ENCODE peak calls at places on chromosomes 2 and 18, in eight cellular contexts. O, T, R, U, A, E, K and L are unnamed samples. For H3K9me3, the result is how much of the 10 kb centered on the place peaks cover.

GRCh38 chr2:60808330-60808801 is 52.3 kb downstream of the PAPOLG start:
- DNase-seq in O (no peak), T (peak), R (no peak), U (peak), A (no peak), E (peak), K (no peak), L (no peak)

GRCh38 chr18:69817335-69817935 is 130.2 kb downstream of the CD226 start:
- DNase-seq in O (no peak), T (no peak), R (no peak), U (no peak), A (no peak), E (no peak), K (no peak), L (no peak)

GRCh38 chr18:67509711-67510110 is 6.8 kb downstream of the DSEL start:
- DNase-seq in O (no peak), T (no peak), R (no peak), U (no peak), A (no peak), E (no peak), K (no peak), L (no peak)

GRCh38 chr2:26801342-26801741 is 15.5 kb downstream of the CENPA start:
- DNase-seq in O (no peak), T (no peak), R (no peak), U (no peak), A (no peak), E (no peak), K (no peak), L (no peak)

GRCh38 chr2:127586136-127586535 is 50.7 kb downstream of the MYO7B start:
- DNase-seq in O (no peak), T (no peak), R (no peak), U (no peak), A (no peak), E (no peak), K (no peak), L (no peak)

GRCh38 chr18:51520676-51521180 is 323.2 kb upstream of the MEX3C start:
- DNase-seq in O (no peak), T (no peak), R (no peak), U (no peak), A (no peak), E (no peak), K (no peak), L (no peak)

GRCh38 chr2:118861741-118862140 is 14.3 kb upstream of the EN1 start:
- DNase-seq in O (no peak), T (no peak), R (no peak), U (no peak), A (no peak), E (no peak), K (no peak), L (no peak)

GRCh38 chr18:48412339-48412929 is 3.3 kb upstream of the ZBTB7C start:
- DNase-seq in O (no peak), T (peak), R (no peak), U (no peak), A (peak), E (no peak), K (peak), L (no peak)

GRCh38 chr2:110638976-110639695 is 38.7 kb downstream of the BUB1 start:
- DNase-seq in O (no peak), T (no peak), R (no peak), U (no peak), A (peak), E (no peak), K (no peak), L (no peak)

GRCh38 chr2:176669398-176670174 is 400.3 kb downstream of the MTX2 start:
- DNase-seq in O (no peak), T (no peak), R (no peak), U (no peak), A (peak), E (no peak), K (no peak), L (no peak)

GRCh38 chr2:226985227-226985946 is 149.5 kb downstream of the RHBDD1 start:
- DNase-seq in O (no peak), T (peak), R (peak), U (no peak), A (peak), E (no peak), K (peak), L (no peak)
- TF ChIP-seq POLR2AphosphoS5 in O (peak), T (no peak), R (no peak), U (no peak), A (no peak), E (no peak), K (peak), L (no peak)

GRCh38 chr2:86224645-86225355 is 25.5 kb downstream of the MRPL35 start:
- DNase-seq in O (no peak), T (no peak), R (no peak), U (no peak), A (no peak), E (no peak), K (no peak), L (no peak)

GRCh38 chr2:86226780-86227520 is 27.7 kb downstream of the MRPL35 start:
- DNase-seq in O (no peak), T (no peak), R (no peak), U (no peak), A (no peak), E (no peak), K (no peak), L (no peak)

GRCh38 chr2:86226069-86226468 is 26.8 kb downstream of the MRPL35 start:
- DNase-seq in O (no peak), T (no peak), R (no peak), U (no peak), A (no peak), E (no peak), K (no peak), L (no peak)

GRCh38 chr2:86223682-86224560 is 24.7 kb downstream of the MRPL35 start:
- DNase-seq in O (peak), T (no peak), R (no peak), U (no peak), A (no peak), E (no peak), K (no peak), L (no peak)

GRCh38 chr2:86225581-86225980 is 26.3 kb downstream of the MRPL35 start:
- DNase-seq in O (peak), T (no peak), R (no peak), U (no peak), A (peak), E (no peak), K (peak), L (peak)
- TF ChIP-seq CTCF in O (no peak), T (no peak), R (no peak), U (no peak), A (peak), E (no peak), K (no peak), L (no peak)

DNA sequence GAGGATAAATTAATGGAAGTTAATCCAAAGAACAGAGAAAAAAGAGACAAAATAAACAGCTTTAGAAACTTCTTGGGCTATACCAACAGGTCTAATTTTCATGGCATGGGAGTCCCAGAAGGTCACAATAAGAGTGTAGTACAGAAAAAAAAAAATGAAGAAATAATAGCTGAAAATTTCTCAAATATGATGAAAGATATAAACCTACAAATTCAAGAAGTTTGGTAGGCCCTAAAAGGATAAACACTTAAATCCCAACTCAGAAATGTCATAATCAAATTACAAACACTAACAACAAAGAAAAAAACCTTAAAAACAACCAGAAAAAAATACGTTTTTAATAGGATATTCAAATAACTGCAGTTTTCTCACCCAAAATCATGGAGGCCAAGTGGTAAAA is 229.3 kb upstream of the ZEB2 start:
- DNase-seq in O (no peak), T (no peak), R (no peak), U (no peak), A (no peak), E (no peak), K (no peak), L (no peak)
- H3K9me3 ChIP-seq in O (under half), T (under half), R (under half), U (under half), A (under half), E (under half), K (under half), L (under half)

DNA sequence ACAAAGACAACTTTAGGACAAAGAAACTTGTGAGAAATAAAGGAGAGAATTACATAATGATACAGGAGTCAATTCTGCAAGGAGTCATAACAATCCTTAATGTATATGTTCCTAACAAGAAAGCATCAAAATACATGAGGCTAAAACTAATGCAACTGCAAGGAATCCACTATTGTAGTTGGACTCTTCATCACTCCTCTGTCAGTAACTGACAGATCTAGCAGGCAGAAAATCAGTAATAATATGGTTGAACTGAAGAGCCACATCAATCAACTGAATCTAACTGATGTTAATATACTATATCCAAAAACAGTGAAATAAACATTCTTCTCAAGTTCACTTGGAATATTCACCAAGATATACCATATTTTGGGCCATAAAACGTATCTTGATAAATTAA is 1806.4 kb upstream of the CELF4 start:
- DNase-seq in O (no peak), T (no peak), R (no peak), U (no peak), A (no peak), E (no peak), K (no peak), L (no peak)
- TF ChIP-seq POLR2AphosphoS5 in O (no peak), T (no peak), R (no peak), U (no peak), A (no peak), E (no peak), K (no peak), L (no peak)

GRCh38 chr18:76878426-76878825 is 56.1 kb downstream of the ZNF236 start:
- DNase-seq in O (no peak), T (no peak), R (no peak), U (no peak), A (no peak), E (no peak), K (no peak), L (no peak)

GRCh38 chr18:76873713-76874112 is 51.4 kb downstream of the ZNF236 start:
- DNase-seq in O (no peak), T (no peak), R (no peak), U (no peak), A (no peak), E (no peak), K (no peak), L (no peak)

GRCh38 chr18:76874643-76875389 is 52.5 kb downstream of the ZNF236 start:
- DNase-seq in O (no peak), T (no peak), R (no peak), U (no peak), A (no peak), E (peak), K (no peak), L (peak)

GRCh38 chr18:76873311-76873710 is 51.0 kb downstream of the ZNF236 start:
- DNase-seq in O (no peak), T (no peak), R (no peak), U (no peak), A (no peak), E (no peak), K (no peak), L (peak)

DNA sequence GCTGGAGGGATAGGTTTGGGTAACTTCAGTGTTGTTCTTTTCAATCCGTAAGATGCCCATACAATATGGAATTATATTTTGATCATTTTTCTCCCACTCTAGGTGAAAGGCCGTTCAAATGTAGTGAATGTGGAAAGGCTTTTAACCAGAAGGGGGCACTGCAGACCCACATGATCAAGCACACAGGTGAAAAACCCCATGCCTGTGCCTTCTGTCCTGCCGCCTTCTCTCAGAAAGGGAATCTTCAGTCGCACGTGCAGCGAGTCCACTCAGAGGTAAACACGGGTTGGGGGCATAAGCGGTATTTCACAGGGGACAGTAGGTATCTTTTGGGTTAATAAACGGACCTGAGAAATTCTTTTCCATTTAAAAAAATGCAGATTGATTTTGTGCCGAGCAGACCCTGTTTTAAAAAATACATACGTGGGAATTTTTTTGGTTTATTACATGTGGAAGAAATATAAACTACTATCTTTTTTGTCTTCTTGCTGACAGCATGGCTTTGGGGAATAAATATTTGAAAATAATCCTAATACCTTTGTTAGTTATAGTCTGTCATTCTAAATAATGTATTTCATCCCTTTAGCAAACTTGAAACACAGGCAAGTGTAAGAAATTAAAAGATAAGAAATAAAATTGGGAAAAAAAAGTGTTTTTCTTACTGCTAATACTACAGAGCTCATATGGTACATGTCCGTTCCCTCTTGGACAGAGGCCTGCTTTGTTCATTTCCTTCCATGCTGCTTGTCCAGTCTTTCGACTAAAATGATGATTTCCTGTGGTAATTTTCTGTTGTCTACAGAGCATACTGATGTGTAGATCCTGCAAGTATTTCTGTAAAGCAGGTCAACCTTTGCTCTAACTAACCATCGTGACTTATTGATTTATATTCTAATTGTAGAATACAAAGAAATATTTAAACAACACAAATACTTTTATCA is 53.3 kb downstream of the ZNF236 start:
- DNase-seq in O (no peak), T (peak), R (no peak), U (no peak), A (peak), E (peak), K (peak), L (no peak)
- TF ChIP-seq CTCF in O (peak), T (peak), R (peak), U (peak), A (peak), E (peak), K (peak), L (peak)

GRCh38 chr2:31693882-31694281 is 113.1 kb upstream of the SRD5A2 start:
- DNase-seq in O (no peak), T (no peak), R (no peak), U (no peak), A (no peak), E (no peak), K (no peak), L (no peak)

GRCh38 chr2:31696068-31696467 is 115.3 kb upstream of the SRD5A2 start:
- DNase-seq in O (no peak), T (no peak), R (no peak), U (no peak), A (no peak), E (no peak), K (no peak), L (no peak)

GRCh38 chr2:31694444-31694843 is 113.7 kb upstream of the SRD5A2 start:
- DNase-seq in O (no peak), T (no peak), R (no peak), U (no peak), A (no peak), E (no peak), K (no peak), L (no peak)
- H3K9me3 ChIP-seq in O (under half), T (under half), R (half or more), U (half or more), A (under half), E (half or more), K (under half), L (under half)

GRCh38 chr2:1675633-1676032 is 68.7 kb downstream of the PXDN start:
- DNase-seq in O (peak), T (no peak), R (no peak), U (no peak), A (peak), E (no peak), K (peak), L (peak)
- TF ChIP-seq POLR2AphosphoS5 in O (peak), T (no peak), R (no peak), U (peak), A (peak), E (no peak), K (peak), L (no peak)

GRCh38 chr2:97779141-97779540 is 65.8 kb downstream of the ZAP70 start:
- DNase-seq in O (no peak), T (no peak), R (no peak), U (no peak), A (no peak), E (no peak), K (no peak), L (no peak)

GRCh38 chr2:97770450-97770849 is 57.1 kb downstream of the ZAP70 start:
- DNase-seq in O (no peak), T (no peak), R (no peak), U (no peak), A (no peak), E (no peak), K (no peak), L (no peak)

GRCh38 chr2:97769308-97769707 is 55.9 kb downstream of the ZAP70 start:
- DNase-seq in O (no peak), T (no peak), R (no peak), U (no peak), A (no peak), E (no peak), K (no peak), L (no peak)

GRCh38 chr2:97775074-97775473 is 61.7 kb downstream of the ZAP70 start:
- DNase-seq in O (no peak), T (no peak), R (no peak), U (peak), A (no peak), E (no peak), K (no peak), L (no peak)

GRCh38 chr2:97774425-97774824 is 61.0 kb downstream of the ZAP70 start:
- DNase-seq in O (no peak), T (no peak), R (no peak), U (peak), A (peak), E (no peak), K (no peak), L (no peak)
- TF ChIP-seq CTCF in O (no peak), T (peak), R (no peak), U (no peak), A (peak), E (peak), K (no peak), L (no peak)